ENCODE peak calls at places on chromosome 1, in seven cellular contexts. One of them, this sample, is unnamed.

GRCh38 chr1:221887091-221887746 is 145.3 kb upstream of the DUSP10 start:
- DNase-seq in ovary: no peak
- DNase-seq in tibial artery: peak; percentile 90
- DNase-seq in esophagus squamous epithelium: no peak
- DNase-seq in fibroblast of lung: peak; percentile 89
- DNase-seq in psoas muscle: peak; percentile 85
- DNase-seq in RWPE2: peak; percentile 84
- DNase-seq in this sample: peak; percentile 98

GRCh38 chr1:3772715-3773571 is at the start of gene SMIM1:
- DNase-seq in ovary: peak; percentile 54
- DNase-seq in tibial artery: no peak
- DNase-seq in esophagus squamous epithelium: no peak
- DNase-seq in fibroblast of lung: no peak
- DNase-seq in psoas muscle: no peak
- DNase-seq in RWPE2: no peak
- DNase-seq in this sample: no peak

GRCh38 chr1:1406101-1406820 is 832 bp downstream of the MRPL20 start:
- DNase-seq in ovary: no peak
- DNase-seq in tibial artery: peak; percentile 63
- DNase-seq in esophagus squamous epithelium: no peak
- DNase-seq in fibroblast of lung: no peak
- DNase-seq in psoas muscle: no peak
- DNase-seq in RWPE2: no peak
- DNase-seq in this sample: no peak

GRCh38 chr1:4767308-4767707 is 112.9 kb downstream of the AJAP1 start:
- DNase-seq in ovary: no peak
- DNase-seq in tibial artery: no peak
- DNase-seq in esophagus squamous epithelium: no peak
- DNase-seq in fibroblast of lung: no peak
- DNase-seq in psoas muscle: no peak
- DNase-seq in RWPE2: no peak
- DNase-seq in this sample: no peak

GRCh38 chr1:178055093-178055492 is 38.8 kb upstream of the RASAL2 start:
- DNase-seq in ovary: no peak
- DNase-seq in tibial artery: no peak
- DNase-seq in esophagus squamous epithelium: no peak
- DNase-seq in fibroblast of lung: peak; percentile 6
- DNase-seq in psoas muscle: peak; percentile 35
- DNase-seq in RWPE2: no peak
- DNase-seq in this sample: peak; percentile 40

GRCh38 chr1:66505671-66506392 is 28.1 kb upstream of the SGIP1 start:
- DNase-seq in ovary: no peak
- DNase-seq in tibial artery: no peak
- DNase-seq in esophagus squamous epithelium: no peak
- DNase-seq in fibroblast of lung: peak; percentile 81
- DNase-seq in psoas muscle: no peak
- DNase-seq in RWPE2: no peak
- DNase-seq in this sample: no peak

GRCh38 chr1:159012495-159012894 is 2.8 kb downstream of the IFI16 start:
- DNase-seq in ovary: no peak
- DNase-seq in tibial artery: no peak
- DNase-seq in esophagus squamous epithelium: no peak
- DNase-seq in fibroblast of lung: peak; percentile 37
- DNase-seq in psoas muscle: no peak
- DNase-seq in RWPE2: no peak
- DNase-seq in this sample: peak; percentile 50

GRCh38 chr1:26094076-26094669 is 17.5 kb upstream of the PDIK1L start:
- DNase-seq in ovary: no peak
- DNase-seq in tibial artery: no peak
- DNase-seq in esophagus squamous epithelium: no peak
- DNase-seq in fibroblast of lung: no peak
- DNase-seq in psoas muscle: peak; percentile 22
- DNase-seq in RWPE2: no peak
- DNase-seq in this sample: no peak

GRCh38 chr1:196387766-196388165 is 220.5 kb downstream of the KCNT2 start:
- DNase-seq in ovary: no peak
- DNase-seq in tibial artery: no peak
- DNase-seq in esophagus squamous epithelium: no peak
- DNase-seq in fibroblast of lung: no peak
- DNase-seq in psoas muscle: no peak
- DNase-seq in RWPE2: no peak
- DNase-seq in this sample: no peak

GRCh38 chr1:64161347-64162080 is 41.9 kb upstream of the UBE2U start:
- DNase-seq in ovary: no peak
- DNase-seq in tibial artery: no peak
- DNase-seq in esophagus squamous epithelium: no peak
- DNase-seq in fibroblast of lung: peak; percentile 90
- DNase-seq in psoas muscle: no peak
- DNase-seq in RWPE2: no peak
- DNase-seq in this sample: no peak

GRCh38 chr1:219774386-219774785 is 154.0 kb downstream of the SLC30A10 start:
- DNase-seq in ovary: no peak
- DNase-seq in tibial artery: no peak
- DNase-seq in esophagus squamous epithelium: no peak
- DNase-seq in fibroblast of lung: no peak
- DNase-seq in psoas muscle: no peak
- DNase-seq in RWPE2: no peak
- DNase-seq in this sample: peak; percentile 12

DNA sequence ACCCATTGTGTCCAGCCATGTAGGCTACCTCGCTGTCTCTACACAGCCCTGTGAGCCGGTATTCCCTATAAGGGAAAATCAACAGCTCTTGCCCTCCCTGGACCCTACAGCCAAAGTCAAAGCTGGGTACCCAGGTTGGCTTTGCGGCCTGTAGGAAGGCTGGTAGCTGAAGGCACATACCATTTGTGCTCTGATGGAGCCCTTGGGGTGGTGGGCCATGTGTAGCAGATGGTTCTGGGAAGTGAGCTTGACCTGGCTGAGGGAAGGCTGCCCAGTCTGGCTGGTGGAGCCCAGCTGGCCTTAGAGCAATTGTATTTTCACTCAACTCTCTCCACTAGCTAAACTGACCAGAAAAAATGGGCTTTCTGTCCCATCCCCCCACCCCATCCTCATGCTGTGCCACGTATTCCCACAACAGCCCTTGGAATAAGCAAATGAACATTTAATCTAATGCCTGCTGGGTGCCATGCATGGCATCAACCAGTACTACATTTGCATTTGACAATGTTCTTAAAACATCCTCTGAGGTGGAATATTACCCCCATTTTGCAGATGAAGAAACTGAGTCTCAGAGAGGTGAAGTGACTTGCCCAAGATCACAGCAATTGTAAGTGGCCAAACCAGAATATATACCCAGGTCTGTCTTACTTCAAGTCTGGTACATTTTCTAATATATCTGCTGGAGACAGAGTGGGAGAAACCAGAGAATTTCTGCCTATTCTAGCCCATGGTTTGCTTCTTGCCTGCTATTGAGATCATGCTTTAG is 56.8 kb downstream of the NDUFS5 start:
- DNase-seq in ovary: no peak
- DNase-seq in tibial artery: no peak
- DNase-seq in esophagus squamous epithelium: no peak
- DNase-seq in fibroblast of lung: no peak
- DNase-seq in psoas muscle: no peak
- DNase-seq in RWPE2: no peak
- DNase-seq in this sample: no peak
- H3K4me3 ChIP-seq in ovary: no peak overlapping the region
- H3K4me3 ChIP-seq in tibial artery: no peak overlapping the region
- H3K4me3 ChIP-seq in esophagus squamous epithelium: no peak overlapping the region
- H3K4me3 ChIP-seq in fibroblast of lung: no peak overlapping the region
- H3K4me3 ChIP-seq in psoas muscle: no peak overlapping the region
- H3K4me3 ChIP-seq in RWPE2: no peak overlapping the region
- H3K4me3 ChIP-seq in this sample: no peak overlapping the region

GRCh38 chr1:201930803-201931202 is 15.5 kb downstream of the LMOD1 start:
- DNase-seq in ovary: no peak
- DNase-seq in tibial artery: no peak
- DNase-seq in esophagus squamous epithelium: no peak
- DNase-seq in fibroblast of lung: no peak
- DNase-seq in psoas muscle: no peak
- DNase-seq in RWPE2: no peak
- DNase-seq in this sample: no peak

GRCh38 chr1:201937624-201938212 is 8.6 kb downstream of the LMOD1 start:
- DNase-seq in ovary: no peak
- DNase-seq in tibial artery: no peak
- DNase-seq in esophagus squamous epithelium: no peak
- DNase-seq in fibroblast of lung: peak; percentile 88
- DNase-seq in psoas muscle: no peak
- DNase-seq in RWPE2: no peak
- DNase-seq in this sample: peak; percentile 61

GRCh38 chr1:201930137-201930536 is 16.2 kb downstream of the LMOD1 start:
- DNase-seq in ovary: no peak
- DNase-seq in tibial artery: no peak
- DNase-seq in esophagus squamous epithelium: no peak
- DNase-seq in fibroblast of lung: no peak
- DNase-seq in psoas muscle: no peak
- DNase-seq in RWPE2: no peak
- DNase-seq in this sample: no peak

GRCh38 chr1:201938440-201939005 is 7.8 kb downstream of the LMOD1 start:
- DNase-seq in ovary: no peak
- DNase-seq in tibial artery: no peak
- DNase-seq in esophagus squamous epithelium: no peak
- DNase-seq in fibroblast of lung: no peak
- DNase-seq in psoas muscle: no peak
- DNase-seq in RWPE2: no peak
- DNase-seq in this sample: no peak

GRCh38 chr1:201933840-201934430 is 12.4 kb downstream of the LMOD1 start:
- DNase-seq in ovary: no peak
- DNase-seq in tibial artery: no peak
- DNase-seq in esophagus squamous epithelium: no peak
- DNase-seq in fibroblast of lung: peak; percentile 53
- DNase-seq in psoas muscle: no peak
- DNase-seq in RWPE2: no peak
- DNase-seq in this sample: no peak
- TF ChIP-seq CTCF in ovary: no peak
- TF ChIP-seq CTCF in tibial artery: no peak
- TF ChIP-seq CTCF in esophagus squamous epithelium: no peak
- TF ChIP-seq CTCF in fibroblast of lung: no peak
- TF ChIP-seq CTCF in psoas muscle: no peak
- TF ChIP-seq CTCF in RWPE2: no peak
- TF ChIP-seq CTCF in this sample: no peak

GRCh38 chr1:235734335-235734734 is 84.8 kb upstream of the GNG4 start:
- DNase-seq in ovary: no peak
- DNase-seq in tibial artery: no peak
- DNase-seq in esophagus squamous epithelium: no peak
- DNase-seq in fibroblast of lung: no peak
- DNase-seq in psoas muscle: no peak
- DNase-seq in RWPE2: no peak
- DNase-seq in this sample: no peak
- H3K36me3 ChIP-seq in ovary: no peaks in the 10 kb centered on the region
- H3K36me3 ChIP-seq in tibial artery: peaks cover 13% of the 10 kb centered on the region
- H3K36me3 ChIP-seq in esophagus squamous epithelium: no peaks in the 10 kb centered on the region
- H3K36me3 ChIP-seq in fibroblast of lung: no peaks in the 10 kb centered on the region
- H3K36me3 ChIP-seq in psoas muscle: peaks cover 39% of the 10 kb centered on the region
- H3K36me3 ChIP-seq in RWPE2: peaks cover 8% of the 10 kb centered on the region
- H3K36me3 ChIP-seq in this sample: no peaks in the 10 kb centered on the region

DNA sequence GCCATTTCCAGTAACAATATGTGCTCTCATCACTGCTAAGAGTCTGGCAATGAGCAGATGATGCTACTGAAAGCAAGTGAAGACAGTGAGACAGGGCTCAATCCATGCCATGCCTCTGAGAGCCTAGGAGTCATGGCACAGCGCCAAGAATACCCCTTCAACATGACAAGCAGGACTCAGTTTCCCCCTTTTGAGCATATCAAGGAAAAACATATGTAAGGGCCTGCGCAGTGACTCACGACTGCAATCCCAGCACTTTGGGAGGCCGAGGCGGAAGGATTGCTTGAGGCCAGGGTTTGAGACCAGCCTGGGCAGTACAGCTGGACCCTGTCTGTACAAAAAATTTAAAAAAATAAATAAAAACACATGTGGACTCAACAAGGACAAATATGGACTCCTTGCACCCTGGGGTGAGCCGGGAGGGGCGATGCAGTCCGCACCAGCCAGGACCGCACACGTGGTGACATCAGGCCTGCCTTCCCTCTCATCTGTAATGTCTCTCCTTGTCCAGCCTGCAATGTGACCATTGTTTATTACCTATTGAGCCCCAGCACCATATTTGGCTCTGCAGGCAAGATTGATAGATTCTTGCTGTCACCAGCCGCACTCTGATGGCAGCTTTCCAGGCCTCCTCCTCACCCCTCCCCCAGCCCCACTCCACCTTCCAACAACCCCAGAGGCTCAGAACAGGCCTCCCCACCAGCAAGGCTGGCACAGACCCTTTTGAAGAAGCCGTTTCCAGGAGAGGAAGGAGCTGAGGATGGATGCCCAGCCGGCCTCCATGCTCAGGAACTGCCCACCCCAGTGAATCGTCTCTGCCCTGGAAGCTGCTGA is 55.3 kb downstream of the IRF2BP2 start:
- DNase-seq in ovary: no peak
- DNase-seq in tibial artery: no peak
- DNase-seq in esophagus squamous epithelium: no peak
- DNase-seq in fibroblast of lung: peak; percentile 36
- DNase-seq in psoas muscle: no peak
- DNase-seq in RWPE2: no peak
- DNase-seq in this sample: no peak
- H3K4me3 ChIP-seq in ovary: no peak overlapping the region
- H3K4me3 ChIP-seq in tibial artery: no peak overlapping the region
- H3K4me3 ChIP-seq in esophagus squamous epithelium: no peak overlapping the region
- H3K4me3 ChIP-seq in fibroblast of lung: no peak overlapping the region
- H3K4me3 ChIP-seq in psoas muscle: no peak overlapping the region
- H3K4me3 ChIP-seq in RWPE2: no peak overlapping the region
- H3K4me3 ChIP-seq in this sample: no peak overlapping the region

DNA sequence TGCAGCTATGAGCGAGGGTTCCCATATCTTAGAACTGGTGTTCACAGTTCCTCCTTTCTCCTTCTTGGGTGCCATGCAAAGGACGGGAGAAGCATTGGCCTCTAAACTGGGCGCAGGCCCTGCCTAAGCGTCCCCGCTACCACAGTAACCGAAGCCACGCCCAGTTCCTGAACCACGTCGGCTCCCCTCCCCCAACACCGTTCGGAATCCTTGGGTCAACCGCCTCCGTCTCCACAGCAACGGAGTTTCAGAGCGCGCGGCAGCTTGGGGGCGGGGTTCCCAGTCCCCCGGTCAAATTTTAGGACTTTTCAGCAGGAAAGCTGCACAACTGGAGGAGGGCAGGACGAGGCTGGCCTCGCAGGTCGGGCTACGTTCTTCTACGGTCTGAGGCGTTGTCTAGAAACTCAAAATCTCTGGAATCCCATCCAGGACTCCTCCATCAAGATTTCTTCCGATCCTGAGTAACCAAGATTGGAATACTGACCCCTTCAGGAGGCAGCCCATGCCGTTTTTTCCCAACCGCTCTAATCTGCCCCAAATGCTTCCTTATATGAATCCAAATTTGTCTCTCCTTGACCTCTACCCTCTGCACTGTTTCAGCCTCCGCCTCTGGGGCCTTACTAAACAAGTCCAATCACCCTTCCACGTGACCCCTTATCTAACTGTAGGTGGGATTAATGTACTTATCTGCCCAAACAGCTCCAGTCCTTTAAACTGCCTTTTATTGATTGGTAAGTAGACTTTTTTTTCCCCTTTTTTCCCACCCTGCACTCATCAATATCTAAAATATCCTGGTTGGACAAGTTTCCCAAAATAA is at the start of gene SPAG17:
- DNase-seq in ovary: peak; percentile 64
- DNase-seq in tibial artery: peak; percentile 71
- DNase-seq in esophagus squamous epithelium: no peak
- DNase-seq in fibroblast of lung: peak; percentile 62
- DNase-seq in psoas muscle: peak; percentile 58
- DNase-seq in RWPE2: no peak
- DNase-seq in this sample: peak; percentile 64
- TF ChIP-seq CTCF in ovary: no peak
- TF ChIP-seq CTCF in tibial artery: no peak
- TF ChIP-seq CTCF in esophagus squamous epithelium: no peak
- TF ChIP-seq CTCF in fibroblast of lung: peak; percentile 61
- TF ChIP-seq CTCF in psoas muscle: no peak
- TF ChIP-seq CTCF in RWPE2: no peak
- TF ChIP-seq CTCF in this sample: peak; percentile 20